ENCODE peak calls at places on chromosome 19, in eight cellular contexts. J, V, S, X, R, F, I and N are unnamed samples.

GRCh38 chr19:46478356-46478986 is 7.1 kb upstream of the PNMA8A start:
- DNase-seq in J (no peak), V (peak; percentile 37), S (peak; percentile 54), X (peak; percentile 12), R (no peak), F (peak; percentile 75), I (peak; percentile 7), N (peak; percentile 37)

GRCh38 chr19:50036905-50037304 is 11.1 kb downstream of the ZNF473 start:
- DNase-seq in J (no peak), V (no peak), S (no peak), X (no peak), R (no peak), F (no peak), I (no peak), N (no peak)

GRCh38 chr19:19256072-19256969 is 16.8 kb downstream of the TM6SF2 start:
- DNase-seq in J (no peak), V (no peak), S (peak; percentile 71), X (no peak), R (no peak), F (peak; percentile 32), I (peak; percentile 48), N (no peak)

GRCh38 chr19:46186717-46187101 is 38.7 kb downstream of the IGFL2 start:
- DNase-seq in J (no peak), V (no peak), S (no peak), X (no peak), R (no peak), F (no peak), I (no peak), N (no peak)

GRCh38 chr19:38229585-38230073 is 5.6 kb upstream of the DPF1 start:
- DNase-seq in J (peak; percentile 69), V (peak; percentile 94), S (peak; percentile 94), X (peak; percentile 83), R (peak; percentile 94), F (peak; percentile 93), I (peak; percentile 90), N (peak; percentile 66)

GRCh38 chr19:18433735-18434398 is 4.1 kb downstream of the ISYNA1 start:
- DNase-seq in J (no peak), V (no peak), S (no peak), X (peak; percentile 73), R (peak; percentile 65), F (peak; percentile 70), I (no peak), N (no peak)

GRCh38 chr19:8569066-8569761 is 8.0 kb downstream of the MYO1F start:
- DNase-seq in J (peak; percentile 65), V (no peak), S (no peak), X (no peak), R (no peak), F (no peak), I (no peak), N (no peak)

GRCh38 chr19:44845286-44845611 is 848 bp upstream of the NECTIN2 start:
- DNase-seq in J (no peak), V (no peak), S (no peak), X (no peak), R (no peak), F (no peak), I (no peak), N (no peak)

GRCh38 chr19:13959962-13960862 is 7.9 kb downstream of the DCAF15 start:
- DNase-seq in J (peak; percentile 32), V (no peak), S (no peak), X (peak; percentile 38), R (peak; percentile 58), F (peak; percentile 30), I (no peak), N (no peak)

GRCh38 chr19:13195678-13196077 is 45.5 kb downstream of the IER2 start:
- DNase-seq in J (peak; percentile 54), V (no peak), S (no peak), X (peak; percentile 56), R (peak; percentile 85), F (peak; percentile 79), I (no peak), N (no peak)

GRCh38 chr19:17543991-17544390 is 11.5 kb upstream of the COLGALT1 start:
- DNase-seq in J (no peak), V (no peak), S (no peak), X (no peak), R (no peak), F (no peak), I (no peak), N (no peak)

GRCh38 chr19:12453495-12453894 is 12.7 kb upstream of the ZNF443 start:
- DNase-seq in J (no peak), V (no peak), S (no peak), X (no peak), R (no peak), F (no peak), I (no peak), N (no peak)

GRCh38 chr19:52221831-52222375 is 32.1 kb downstream of the PPP2R1A start:
- DNase-seq in J (no peak), V (no peak), S (no peak), X (no peak), R (no peak), F (no peak), I (no peak), N (no peak)

GRCh38 chr19:310781-311496 is 19.7 kb upstream of the PLPP2 start:
- DNase-seq in J (no peak), V (no peak), S (no peak), X (no peak), R (no peak), F (no peak), I (no peak), N (no peak)

GRCh38 chr19:16381756-16382401 is 57.3 kb downstream of the KLF2 start:
- DNase-seq in J (no peak), V (no peak), S (no peak), X (no peak), R (no peak), F (no peak), I (no peak), N (no peak)

GRCh38 chr19:7386308-7386707 is 37.6 kb downstream of the ARHGEF18 start:
- DNase-seq in J (peak; percentile 24), V (no peak), S (no peak), X (no peak), R (peak; percentile 51), F (no peak), I (no peak), N (no peak)

GRCh38 chr19:49688531-49689132 is 762 bp upstream of the ADM5 start:
- DNase-seq in J (no peak), V (no peak), S (no peak), X (no peak), R (no peak), F (no peak), I (no peak), N (no peak)

GRCh38 chr19:54451331-54451871 is 2.4 kb downstream of the LENG8 start:
- DNase-seq in J (no peak), V (no peak), S (no peak), X (no peak), R (no peak), F (no peak), I (no peak), N (no peak)

GRCh38 chr19:49114630-49115363 is 627 bp downstream of the LIN7B start:
- DNase-seq in J (peak; percentile 53), V (peak; percentile 33), S (peak; percentile 47), X (peak; percentile 77), R (peak; percentile 85), F (peak; percentile 93), I (no peak), N (peak; percentile 10)

GRCh38 chr19:7928741-7929701 is 3.1 kb upstream of the CTXN1 start:
- DNase-seq in J (peak; percentile 76), V (peak; percentile 14), S (peak; percentile 59), X (peak; percentile 72), R (peak; percentile 69), F (peak; percentile 75), I (peak; percentile 47), N (no peak)

GRCh38 chr19:53333071-53333465 is 481 bp upstream of the ZNF845 start:
- DNase-seq in J (peak; percentile 23), V (no peak), S (no peak), X (peak; percentile 55), R (peak; percentile 44), F (peak; percentile 76), I (no peak), N (no peak)

GRCh38 chr19:38676023-38676877 is 28.8 kb downstream of the ACTN4 start:
- DNase-seq in J (no peak), V (no peak), S (no peak), X (no peak), R (no peak), F (no peak), I (no peak), N (no peak)

GRCh38 chr19:39430675-39431593 is 4.8 kb downstream of the RPS16 start:
- DNase-seq in J (peak; percentile 53), V (no peak), S (no peak), X (no peak), R (no peak), F (no peak), I (no peak), N (no peak)

GRCh38 chr19:33396701-33397535 is 23.4 kb downstream of the CEBPG start:
- DNase-seq in J (no peak), V (no peak), S (no peak), X (peak; percentile 58), R (no peak), F (peak; percentile 49), I (no peak), N (no peak)

GRCh38 chr19:10894911-10895213 is 23.5 kb downstream of the CARM1 start:
- DNase-seq in J (no peak), V (no peak), S (no peak), X (no peak), R (no peak), F (no peak), I (no peak), N (no peak)

GRCh38 chr19:13876834-13877233 is at the start of gene NANOS3:
- DNase-seq in J (no peak), V (no peak), S (no peak), X (no peak), R (no peak), F (no peak), I (no peak), N (no peak)

GRCh38 chr19:10567696-10568443 is 909 bp downstream of the CDKN2D start:
- DNase-seq in J (peak; percentile 25), V (no peak), S (no peak), X (no peak), R (no peak), F (no peak), I (no peak), N (no peak)

GRCh38 chr19:41296323-41296935 is 13.5 kb upstream of the CCDC97 start:
- DNase-seq in J (no peak), V (no peak), S (no peak), X (no peak), R (no peak), F (no peak), I (no peak), N (no peak)

GRCh38 chr19:15195987-15196682 is 4.7 kb downstream of the NOTCH3 start:
- DNase-seq in J (peak; percentile 24), V (no peak), S (peak; percentile 90), X (peak; percentile 49), R (peak; percentile 64), F (peak; percentile 70), I (peak; percentile 67), N (no peak)

GRCh38 chr19:31140717-31141116 is 208.5 kb downstream of the TSHZ3 start:
- DNase-seq in J (no peak), V (no peak), S (no peak), X (no peak), R (no peak), F (no peak), I (no peak), N (no peak)

GRCh38 chr19:9498183-9498902 is at the start of gene ZNF560:
- DNase-seq in J (peak; percentile 19), V (no peak), S (no peak), X (no peak), R (peak; percentile 84), F (no peak), I (no peak), N (no peak)

GRCh38 chr19:20423381-20424207 is 142.0 kb downstream of the ZNF737 start:
- DNase-seq in J (peak; percentile 14), V (no peak), S (no peak), X (peak; percentile 7), R (no peak), F (peak; percentile 37), I (no peak), N (no peak)

GRCh38 chr19:11659612-11660011 is 62.3 kb downstream of the ZNF627 start:
- DNase-seq in J (no peak), V (no peak), S (no peak), X (no peak), R (no peak), F (no peak), I (peak; percentile 5), N (no peak)

GRCh38 chr19:44662686-44663085 is 8.6 kb upstream of the CEACAM19 start:
- DNase-seq in J (no peak), V (peak; percentile 1), S (no peak), X (no peak), R (no peak), F (no peak), I (no peak), N (no peak)